ENCODE peak calls at places on chromosomes 2 and 18, in five cellular contexts. S is left lung, F is heart right ventricle, T is mammary epithelial cell, O is transverse colon. L is an unnamed sample. For H3K36me3, the result is how much of the 10 kb centered on the place peaks cover.

GRCh38 chr2:47195149-47195548 is 40.0 kb upstream of the STPG4 start:
- DNase-seq in S (no peak), F (no peak), O (no peak), T (peak), L (no peak)

GRCh38 chr2:121334581-121335293 is 49.7 kb upstream of the TFCP2L1 start:
- DNase-seq in S (no peak), T (no peak), F (no peak), O (no peak), L (no peak)

GRCh38 chr2:118387509-118387908 is 299.2 kb downstream of the INSIG2 start:
- DNase-seq in T (peak), O (no peak), F (no peak), S (no peak), L (no peak)

GRCh38 chr2:180625006-180625844 is 355.2 kb upstream of the UBE2E3 start:
- DNase-seq in O (no peak), F (no peak), T (peak), S (no peak), L (no peak)

GRCh38 chr2:212815453-212815852 is 276.9 kb upstream of the ERBB4 start:
- DNase-seq in F (no peak), O (no peak), T (no peak), S (no peak), L (no peak)

GRCh38 chr18:59008302-59008974 is 131.2 kb upstream of the SEC11C start:
- DNase-seq in F (no peak), O (no peak), S (no peak), T (peak), L (no peak)

GRCh38 chr2:16142383-16143361 is 202.3 kb downstream of the MYCN start:
- DNase-seq in F (no peak), O (no peak), S (no peak), T (no peak), L (no peak)

GRCh38 chr18:62545098-62545497 is 22.3 kb downstream of the ZCCHC2 start:
- DNase-seq in F (no peak), S (peak), O (no peak), T (no peak), L (no peak)

GRCh38 chr18:58231930-58232329 is 187.9 kb downstream of the NEDD4L start:
- DNase-seq in O (peak), T (no peak), S (no peak), F (no peak), L (no peak)

DNA sequence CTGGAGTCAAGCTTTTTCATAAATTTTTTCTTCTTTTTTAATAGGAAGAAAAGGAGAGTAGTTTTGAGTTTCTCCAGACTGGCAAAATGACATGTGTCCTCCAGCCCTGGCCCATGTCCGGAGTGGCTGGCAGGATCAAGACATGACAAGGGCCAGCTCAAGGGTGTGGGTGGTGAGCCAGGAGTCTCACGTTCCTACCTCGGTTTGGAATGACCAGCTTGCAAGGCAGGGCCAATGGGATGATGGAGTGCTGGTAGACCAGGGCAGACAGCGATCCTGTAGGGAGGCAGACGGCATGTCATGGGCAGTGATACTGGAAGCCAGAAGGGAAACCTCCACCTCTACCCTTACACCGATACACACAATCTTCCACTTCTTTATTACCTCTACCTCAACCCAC is 190.6 kb downstream of the TNS1 start:
- DNase-seq in T (no peak), S (no peak), F (no peak), O (no peak), L (peak)
- H3K36me3 ChIP-seq in T (under half), S (half or more), F (under half), O (under half), L (half or more)

DNA sequence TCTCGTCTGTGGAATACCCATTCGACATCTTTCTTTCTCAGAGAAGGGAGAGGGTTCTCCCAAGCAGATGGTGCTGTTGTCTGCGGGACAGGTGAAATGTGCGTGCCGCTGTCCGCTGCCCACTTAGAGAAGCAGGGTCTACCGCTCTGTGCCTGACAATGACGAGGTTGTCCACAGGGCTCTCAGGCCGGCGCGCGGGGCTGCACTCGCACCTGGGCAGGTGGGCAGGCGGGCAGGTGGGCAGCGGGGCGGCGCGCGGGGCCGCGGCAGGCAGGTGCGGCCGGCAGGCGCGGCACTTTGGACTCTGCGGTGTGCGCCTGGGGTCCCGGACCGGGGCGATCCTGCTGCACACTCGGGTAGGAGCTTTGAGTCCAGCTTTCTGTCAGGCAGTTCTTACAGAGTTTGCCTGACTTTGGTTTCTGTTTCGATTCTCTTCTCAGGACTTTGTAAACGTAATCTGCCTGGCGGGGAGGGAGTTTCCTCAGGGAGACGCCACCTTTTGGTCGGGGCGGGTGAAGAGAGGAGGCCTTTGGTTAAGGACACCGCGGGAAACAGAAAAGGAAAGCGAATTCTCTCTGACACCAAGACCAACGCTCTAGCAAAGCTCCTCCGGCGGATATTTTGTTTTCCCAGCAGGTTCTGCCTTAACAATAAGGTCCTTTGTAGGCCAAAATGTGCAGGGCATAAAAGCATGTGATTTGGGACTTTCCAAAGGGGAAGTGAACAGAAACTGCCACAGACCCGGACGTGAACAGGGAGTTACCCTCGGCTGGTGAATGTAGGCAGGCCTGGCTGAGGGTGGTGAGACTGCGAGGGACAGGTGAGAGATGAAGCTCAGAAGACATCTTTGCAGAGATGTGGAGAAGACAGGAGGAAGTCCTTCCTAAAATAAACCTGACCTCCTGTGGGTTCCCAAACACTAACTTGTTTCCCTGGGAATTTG is at the start of gene IFIH1:
- DNase-seq in O (peak), T (peak), F (peak), S (peak), L (peak)
- TF ChIP-seq CTCF in O (no peak), T (no peak), F (peak), S (no peak), L (peak)

GRCh38 chr2:102369866-102370265 is 14.3 kb downstream of the IL18R1 start:
- DNase-seq in O (no peak), T (no peak), S (no peak), F (no peak), L (no peak)
- H3K4me3 ChIP-seq in O (no peak), T (no peak), S (no peak), F (no peak), L (no peak)

GRCh38 chr2:63866009-63866709 is 24.5 kb downstream of the UGP2 start:
- DNase-seq in F (no peak), T (no peak), S (no peak), O (no peak), L (no peak)
- H3K36me3 ChIP-seq in F (under half), T (under half), S (under half), O (under half), L (half or more)

GRCh38 chr2:96580771-96581170 is 44.2 kb downstream of the ARID5A start:
- DNase-seq in O (no peak), T (peak), S (no peak), F (no peak), L (no peak)
- TF ChIP-seq CTCF in O (no peak), T (no peak), S (no peak), F (peak), L (no peak)

L was measured in psoas muscle.